ENCODE peak calls at places on chromosomes 7 and 10, in four cellular contexts. One of them, this sample, is unnamed.

GRCh38 chr10:11601670-11602069 is 9.8 kb downstream of the USP6NL start:
- DNase-seq in Panc1: no peak
- DNase-seq in fibroblast of lung: no peak
- DNase-seq in IMR-90: no peak
- DNase-seq in this sample: no peak

GRCh38 chr10:110530131-110530831 is 32.6 kb downstream of the DUSP5 start:
- DNase-seq in IMR-90: no peak
- DNase-seq in fibroblast of lung: peak
- DNase-seq in Panc1: no peak
- DNase-seq in this sample: no peak

GRCh38 chr7:93799750-93800357 is 90.7 kb downstream of the TFPI2 start:
- DNase-seq in IMR-90: peak
- DNase-seq in Panc1: peak
- DNase-seq in fibroblast of lung: peak
- DNase-seq in this sample: no peak

GRCh38 chr10:24957624-24958435 is 5.4 kb upstream of the PRTFDC1 start:
- DNase-seq in IMR-90: peak
- DNase-seq in Panc1: no peak
- DNase-seq in fibroblast of lung: peak
- DNase-seq in this sample: peak

GRCh38 chr7:48962821-48963505 is 38.6 kb downstream of the CDC14C start:
- DNase-seq in IMR-90: no peak
- DNase-seq in fibroblast of lung: peak
- DNase-seq in Panc1: no peak
- DNase-seq in this sample: no peak

GRCh38 chr10:114239117-114239993 is at the start of gene VWA2:
- DNase-seq in IMR-90: no peak
- DNase-seq in fibroblast of lung: no peak
- DNase-seq in Panc1: no peak
- DNase-seq in this sample: no peak

GRCh38 chr7:89247207-89247606 is 451.7 kb upstream of the TEX47 start:
- DNase-seq in IMR-90: no peak
- DNase-seq in fibroblast of lung: no peak
- DNase-seq in Panc1: no peak
- DNase-seq in this sample: no peak

GRCh38 chr10:112677689-112678088 is 230.7 kb downstream of the VTI1A start:
- DNase-seq in fibroblast of lung: no peak
- DNase-seq in IMR-90: no peak
- DNase-seq in Panc1: no peak
- DNase-seq in this sample: no peak

GRCh38 chr7:92612501-92612900 is 22.3 kb upstream of the FAM133B start:
- DNase-seq in IMR-90: peak
- DNase-seq in Panc1: no peak
- DNase-seq in fibroblast of lung: peak
- DNase-seq in this sample: peak

GRCh38 chr10:85111271-85111670 is 782.9 kb downstream of the CCSER2 start:
- DNase-seq in IMR-90: no peak
- DNase-seq in fibroblast of lung: no peak
- DNase-seq in Panc1: no peak
- DNase-seq in this sample: no peak

GRCh38 chr7:16315280-16315679 is 106.1 kb downstream of the CRPPA start:
- DNase-seq in IMR-90: no peak
- DNase-seq in fibroblast of lung: no peak
- DNase-seq in Panc1: no peak
- DNase-seq in this sample: no peak

GRCh38 chr7:45679516-45679915 is 105.3 kb downstream of the ADCY1 start:
- DNase-seq in fibroblast of lung: no peak
- DNase-seq in Panc1: no peak
- DNase-seq in IMR-90: no peak
- DNase-seq in this sample: no peak

GRCh38 chr10:7107287-7107686 is 303.5 kb downstream of the SFMBT2 start:
- DNase-seq in Panc1: no peak
- DNase-seq in IMR-90: peak
- DNase-seq in fibroblast of lung: peak
- DNase-seq in this sample: no peak

GRCh38 chr10:3071405-3072198 is 4.3 kb downstream of the PFKP start:
- DNase-seq in Panc1: peak
- DNase-seq in IMR-90: peak
- DNase-seq in fibroblast of lung: peak
- DNase-seq in this sample: no peak

GRCh38 chr10:8211631-8212030 is 157.1 kb downstream of the GATA3 start:
- DNase-seq in IMR-90: no peak
- DNase-seq in fibroblast of lung: no peak
- DNase-seq in Panc1: no peak
- DNase-seq in this sample: no peak

GRCh38 chr10:60769406-60769805 is 8.9 kb upstream of the CDK1 start:
- DNase-seq in Panc1: no peak
- DNase-seq in IMR-90: no peak
- DNase-seq in fibroblast of lung: no peak
- DNase-seq in this sample: no peak

DNA sequence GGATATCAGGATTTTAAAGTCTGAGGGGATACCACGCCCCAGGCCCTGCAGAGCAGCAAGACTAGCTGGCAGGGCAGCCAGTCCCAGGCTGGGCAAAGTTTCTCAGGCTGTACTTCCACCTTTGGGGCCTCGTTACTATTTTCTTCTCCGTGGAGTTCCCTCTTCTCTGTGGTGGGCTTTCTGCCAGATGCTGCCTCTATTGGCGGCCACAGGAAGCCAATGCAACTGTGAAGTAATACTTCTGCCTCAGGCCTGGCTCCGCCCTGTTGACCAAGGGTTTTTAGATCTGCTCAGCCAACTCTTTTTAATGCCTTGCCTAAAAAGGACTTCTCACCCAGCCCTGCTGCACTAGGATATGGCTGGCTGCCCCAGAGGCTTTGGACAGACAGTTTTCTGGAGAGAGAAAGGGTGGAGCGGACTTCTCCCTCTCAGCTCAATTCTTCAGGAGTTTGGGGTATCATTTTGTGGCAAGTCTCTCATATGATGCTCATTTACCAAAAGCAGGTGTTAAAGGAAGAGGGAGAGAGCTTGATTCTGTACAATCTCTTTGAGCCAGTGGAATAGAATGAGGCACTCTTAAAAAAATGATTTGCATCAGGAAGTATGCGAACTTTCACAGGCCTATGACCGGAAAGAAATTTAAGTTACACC is 67.4 kb downstream of the HHEX start:
- DNase-seq in IMR-90: peak
- DNase-seq in fibroblast of lung: peak
- DNase-seq in Panc1: no peak
- DNase-seq in this sample: peak
- H3K4me3 ChIP-seq in IMR-90: no peak
- H3K4me3 ChIP-seq in fibroblast of lung: no peak
- H3K4me3 ChIP-seq in Panc1: no peak
- H3K4me3 ChIP-seq in this sample: no peak

DNA sequence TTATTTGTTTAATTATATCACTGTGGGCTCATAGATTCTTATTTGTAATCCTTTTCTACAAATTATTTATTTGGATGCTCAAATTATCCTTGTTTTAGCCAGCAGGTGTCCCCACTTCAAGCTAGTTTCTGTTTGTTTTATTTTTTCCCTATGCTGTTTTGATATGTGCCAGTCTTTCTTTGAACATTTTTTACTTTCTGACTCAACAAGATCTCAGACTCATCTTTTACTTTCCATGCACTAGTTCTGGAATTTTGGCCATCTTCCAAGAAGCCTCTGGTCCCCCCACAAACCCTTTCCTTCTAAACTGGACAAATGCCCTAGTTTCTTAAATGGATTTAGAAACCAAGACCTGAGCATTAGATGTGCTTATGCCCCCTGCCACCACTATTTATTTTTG is 11.5 kb upstream of the MRPS16 start:
- DNase-seq in IMR-90: peak
- DNase-seq in fibroblast of lung: peak
- DNase-seq in Panc1: peak
- DNase-seq in this sample: no peak
- TF ChIP-seq CTCF in IMR-90: peak
- TF ChIP-seq CTCF in fibroblast of lung: peak
- TF ChIP-seq CTCF in Panc1: peak
- TF ChIP-seq CTCF in this sample: peak

GRCh38 chr10:86222336-86222650 is 144.3 kb downstream of the GRID1 start:
- DNase-seq in IMR-90: no peak
- DNase-seq in Panc1: no peak
- DNase-seq in fibroblast of lung: no peak
- DNase-seq in this sample: no peak

GRCh38 chr10:86221442-86222335 is 144.9 kb downstream of the GRID1 start:
- DNase-seq in fibroblast of lung: no peak
- DNase-seq in IMR-90: no peak
- DNase-seq in Panc1: no peak
- DNase-seq in this sample: no peak

GRCh38 chr10:86223256-86223655 is 143.3 kb downstream of the GRID1 start:
- DNase-seq in fibroblast of lung: no peak
- DNase-seq in IMR-90: no peak
- DNase-seq in Panc1: no peak
- DNase-seq in this sample: no peak

GRCh38 chr10:86224354-86225097 is 142.1 kb downstream of the GRID1 start:
- DNase-seq in IMR-90: no peak
- DNase-seq in fibroblast of lung: no peak
- DNase-seq in Panc1: no peak
- DNase-seq in this sample: no peak

GRCh38 chr10:86222687-86223086 is 143.9 kb downstream of the GRID1 start:
- DNase-seq in fibroblast of lung: no peak
- DNase-seq in Panc1: no peak
- DNase-seq in IMR-90: no peak
- DNase-seq in this sample: no peak
- H3K27ac ChIP-seq in fibroblast of lung: no peak
- H3K27ac ChIP-seq in Panc1: no peak
- H3K27ac ChIP-seq in IMR-90: no peak
- H3K27ac ChIP-seq in this sample: no peak

DNA sequence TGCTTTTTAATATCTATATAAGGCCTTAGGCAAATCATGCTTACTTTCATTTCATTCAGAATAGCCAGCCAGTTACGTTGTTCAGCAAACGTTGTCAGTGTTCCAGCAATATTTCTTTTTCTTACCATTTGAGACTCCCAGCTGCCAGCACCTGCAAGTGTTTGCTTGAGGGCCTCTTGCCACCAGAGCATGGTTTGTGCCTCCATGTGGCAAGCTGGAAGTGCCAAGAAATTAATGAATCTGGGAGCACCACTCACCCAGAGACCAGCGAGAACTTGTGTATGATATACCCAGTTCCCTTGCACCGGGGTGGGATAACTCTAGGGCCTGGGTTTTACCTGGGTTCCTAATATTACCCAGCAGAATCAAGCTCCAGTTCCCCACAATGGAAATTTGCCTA is 177.1 kb upstream of the CSTF2T start:
- DNase-seq in IMR-90: no peak
- DNase-seq in Panc1: no peak
- DNase-seq in fibroblast of lung: peak
- DNase-seq in this sample: no peak
- H3K4me3 ChIP-seq in IMR-90: no peak
- H3K4me3 ChIP-seq in Panc1: no peak
- H3K4me3 ChIP-seq in fibroblast of lung: no peak
- H3K4me3 ChIP-seq in this sample: no peak

GRCh38 chr10:104255244-104255981 is 721 bp downstream of the GSTO1 start:
- DNase-seq in Panc1: no peak
- DNase-seq in IMR-90: peak
- DNase-seq in fibroblast of lung: peak
- DNase-seq in this sample: peak

GRCh38 chr10:104253576-104254410 is 899 bp upstream of the GSTO1 start:
- DNase-seq in IMR-90: peak
- DNase-seq in Panc1: no peak
- DNase-seq in fibroblast of lung: no peak
- DNase-seq in this sample: no peak

GRCh38 chr10:104253106-104253505 is 1.6 kb upstream of the GSTO1 start:
- DNase-seq in fibroblast of lung: no peak
- DNase-seq in IMR-90: no peak
- DNase-seq in Panc1: no peak
- DNase-seq in this sample: no peak

GRCh38 chr10:104256335-104257080 is 1.8 kb downstream of the GSTO1 start:
- DNase-seq in Panc1: no peak
- DNase-seq in IMR-90: no peak
- DNase-seq in fibroblast of lung: peak
- DNase-seq in this sample: no peak

GRCh38 chr10:104254493-104255243 is at the start of gene GSTO1:
- DNase-seq in IMR-90: peak
- DNase-seq in fibroblast of lung: peak
- DNase-seq in Panc1: no peak
- DNase-seq in this sample: peak
- TF ChIP-seq CTCF in IMR-90: no peak
- TF ChIP-seq CTCF in fibroblast of lung: no peak
- TF ChIP-seq CTCF in Panc1: no peak
- TF ChIP-seq CTCF in this sample: peak

GRCh38 chr10:34526186-34526585 is 288.9 kb downstream of the PARD3 start:
- DNase-seq in Panc1: no peak
- DNase-seq in fibroblast of lung: no peak
- DNase-seq in IMR-90: peak
- DNase-seq in this sample: no peak
- H3K27ac ChIP-seq in Panc1: peak
- H3K27ac ChIP-seq in fibroblast of lung: peak
- H3K27ac ChIP-seq in IMR-90: peak
- H3K27ac ChIP-seq in this sample: peak

GRCh38 chr10:34812771-34813170 is 2.3 kb downstream of the PARD3 start:
- DNase-seq in fibroblast of lung: no peak
- DNase-seq in IMR-90: no peak
- DNase-seq in Panc1: no peak
- DNase-seq in this sample: no peak
- H3K4me3 ChIP-seq in fibroblast of lung: no peak
- H3K4me3 ChIP-seq in IMR-90: no peak
- H3K4me3 ChIP-seq in Panc1: no peak
- H3K4me3 ChIP-seq in this sample: peak

GRCh38 chr10:21171197-21171935 is 274.3 kb upstream of the NEBL start:
- DNase-seq in Panc1: no peak
- DNase-seq in fibroblast of lung: no peak
- DNase-seq in IMR-90: no peak
- DNase-seq in this sample: no peak
- TF ChIP-seq CTCF in Panc1: peak
- TF ChIP-seq CTCF in fibroblast of lung: peak
- TF ChIP-seq CTCF in IMR-90: no peak
- TF ChIP-seq CTCF in this sample: peak